ENCODE peak calls at places on chromosomes 5 and 9, in eight cellular contexts. C is MCF 10A; U is posterior vena cava; R is stimulated activated CD8-positive, alpha-beta memory T cell treated with anti-CD3 and anti-CD28 coated beads, Interleukin-4, amount 100 ng/mL, for 24 hours; Q is CD4-positive, alpha-beta T cell; O is fibroblast of lung; H is frontal cortex; J is stimulated activated CD4-positive, alpha-beta T cell treated with anti-CD3 and anti-CD28 coated beads, Interleukin-4, amount 100 ng/mL, for 4 hours. B is an unnamed sample.

GRCh38 chr5:179422213-179422839 is 77.1 kb upstream of the ADAMTS2 start:
- DNase-seq in J (no peak), C (no peak), R (no peak), Q (no peak), H (no peak), O (no peak), U (no peak), B (peak; percentile 29)

GRCh38 chr9:13786131-13786530 is 506.6 kb upstream of the MPDZ start:
- DNase-seq in O (peak; percentile 86), R (no peak), J (no peak), U (peak; percentile 82), C (no peak), Q (no peak), H (no peak), B (no peak)

GRCh38 chr9:15697459-15697858 is 144.6 kb downstream of the CCDC171 start:
- DNase-seq in O (peak; percentile 89), U (no peak), Q (no peak), H (peak; percentile 7), R (no peak), J (no peak), C (peak; percentile 86), B (no peak)

GRCh38 chr5:120463991-120464626 is at the start of gene PRR16:
- DNase-seq in U (peak; percentile 86), H (peak; percentile 60), Q (no peak), R (no peak), J (no peak), C (peak; percentile 79), O (peak; percentile 75), B (no peak)

GRCh38 chr5:106019271-106019670 is 1651.5 kb downstream of the EFNA5 start:
- DNase-seq in J (no peak), C (peak; percentile 47), Q (no peak), R (no peak), U (no peak), O (peak; percentile 72), H (no peak), B (no peak)

GRCh38 chr5:139704748-139705147 is 56.6 kb downstream of the CXXC5 start:
- DNase-seq in R (no peak), H (no peak), C (no peak), U (no peak), J (no peak), Q (no peak), O (no peak), B (no peak)

GRCh38 chr5:19608434-19608833 is 379.6 kb downstream of the CDH18 start:
- DNase-seq in H (no peak), Q (no peak), O (peak; percentile 12), C (peak; percentile 38), U (no peak), R (no peak), J (no peak), B (no peak)

GRCh38 chr5:141958113-141958512 is at the start of gene PCDH12:
- DNase-seq in H (no peak), C (no peak), J (no peak), U (peak; percentile 81), Q (no peak), R (no peak), O (no peak), B (peak; percentile 67)

GRCh38 chr9:129176786-129177442 is 1.1 kb downstream of the IER5L start:
- DNase-seq in H (no peak), O (peak; percentile 58), U (no peak), R (no peak), J (no peak), Q (no peak), C (peak; percentile 27), B (no peak)

GRCh38 chr5:969421-969839 is 39.2 kb upstream of the NKD2 start:
- DNase-seq in Q (no peak), C (no peak), U (peak; percentile 84), J (no peak), R (no peak), H (no peak), O (peak; percentile 92), B (no peak)

GRCh38 chr5:173618927-173619519 is 2.6 kb upstream of the BOD1 start:
- DNase-seq in H (peak; percentile 68), Q (peak; percentile 22), J (peak; percentile 15), C (peak; percentile 80), O (peak; percentile 32), U (no peak), R (no peak), B (no peak)

GRCh38 chr9:37053684-37054512 is 19.8 kb upstream of the PAX5 start:
- DNase-seq in Q (no peak), J (no peak), H (no peak), O (no peak), R (no peak), C (no peak), U (no peak), B (no peak)

GRCh38 chr5:28808967-28809810 is 1770.8 kb upstream of the CDH9 start:
- DNase-seq in H (no peak), J (no peak), Q (no peak), C (no peak), R (no peak), O (no peak), U (no peak), B (no peak)

GRCh38 chr5:117893211-117893610 is 1095.1 kb downstream of the DTWD2 start:
- DNase-seq in J (no peak), Q (no peak), O (no peak), U (no peak), H (no peak), R (no peak), C (no peak), B (no peak)

GRCh38 chr5:34552129-34552528 is 104.0 kb upstream of the RAI14 start:
- DNase-seq in C (no peak), Q (no peak), O (peak; percentile 58), H (no peak), U (no peak), J (no peak), R (no peak), B (no peak)

GRCh38 chr5:150108711-150109605 is 22.6 kb upstream of the CSF1R start:
- DNase-seq in J (no peak), C (no peak), U (peak; percentile 67), H (peak; percentile 12), Q (no peak), O (no peak), R (no peak), B (no peak)

GRCh38 chr5:159343295-159344094 is 13.2 kb upstream of the IL12B start:
- DNase-seq in Q (no peak), H (no peak), J (no peak), R (no peak), O (no peak), U (no peak), C (no peak), B (no peak)

GRCh38 chr5:92505925-92506324 is 1075.1 kb downstream of the NR2F1-AS1 start:
- DNase-seq in Q (no peak), C (peak; percentile 30), U (no peak), O (peak; percentile 15), J (no peak), H (no peak), R (no peak), B (no peak)

GRCh38 chr9:78221425-78221824 is 14.4 kb upstream of the CEP78 start:
- DNase-seq in O (no peak), U (no peak), C (peak; percentile 48), H (no peak), J (no peak), Q (no peak), R (no peak), B (no peak)

GRCh38 chr5:82793808-82794419 is 283.3 kb downstream of the TMEM167A start:
- DNase-seq in U (no peak), R (peak; percentile 19), J (no peak), Q (peak; percentile 10), H (no peak), C (peak; percentile 60), O (peak; percentile 6), B (no peak)

GRCh38 chr5:113240032-113240431 is 194.8 kb downstream of the TSSK1B start:
- DNase-seq in O (no peak), J (no peak), U (no peak), R (no peak), H (no peak), C (no peak), Q (no peak), B (no peak)

GRCh38 chr9:122580360-122580759 is 2.8 kb downstream of the OR1L8 start:
- DNase-seq in J (no peak), O (peak; percentile 68), C (peak; percentile 61), R (no peak), Q (no peak), U (no peak), H (no peak), B (no peak)

GRCh38 chr9:69317081-69317480 is 7.9 kb upstream of the ENTREP1 start:
- DNase-seq in Q (no peak), U (no peak), R (no peak), H (no peak), J (no peak), O (peak; percentile 53), C (peak; percentile 17), B (no peak)

GRCh38 chr9:115133649-115134048 is 15.7 kb upstream of the TNC start:
- DNase-seq in C (no peak), Q (no peak), R (no peak), U (no peak), O (peak; percentile 96), J (no peak), H (no peak), B (no peak)

GRCh38 chr5:113232667-113233066 is 202.1 kb downstream of the TSSK1B start:
- DNase-seq in C (peak; percentile 60), H (no peak), U (no peak), R (no peak), O (peak; percentile 57), J (no peak), Q (no peak), B (no peak)

GRCh38 chr9:101912698-101913097 is 174.3 kb upstream of the GRIN3A start:
- DNase-seq in C (no peak), H (no peak), R (no peak), J (no peak), O (no peak), Q (no peak), U (no peak), B (no peak)

GRCh38 chr5:35853652-35854051 is 3.0 kb upstream of the IL7R start:
- DNase-seq in U (no peak), J (peak; percentile 53), R (no peak), O (no peak), Q (peak; percentile 72), H (no peak), C (peak; percentile 22), B (no peak)

GRCh38 chr5:54007822-54008777 is 302.3 kb downstream of the ARL15 start:
- DNase-seq in Q (no peak), O (peak; percentile 56), U (no peak), J (no peak), H (no peak), R (no peak), C (no peak), B (no peak)

GRCh38 chr5:150499437-150499956 is 8.4 kb upstream of the NDST1 start:
- DNase-seq in H (no peak), R (no peak), J (no peak), U (no peak), Q (no peak), C (no peak), O (no peak), B (no peak)

GRCh38 chr9:99368341-99369326 is 146.6 kb downstream of the SEC61B start:
- DNase-seq in H (peak; percentile 70), C (no peak), O (peak; percentile 79), U (peak; percentile 91), J (no peak), R (no peak), Q (no peak), B (no peak)

GRCh38 chr5:178123987-178124925 is 6.6 kb upstream of the RMND5B start:
- DNase-seq in U (no peak), Q (no peak), C (no peak), O (no peak), J (no peak), H (no peak), R (no peak), B (no peak)

GRCh38 chr9:32968101-32969011 is 33.1 kb downstream of the APTX start:
- DNase-seq in J (peak; percentile 20), Q (peak; percentile 31), U (no peak), O (peak; percentile 23), R (peak; percentile 28), H (peak; percentile 51), C (peak; percentile 59), B (peak; percentile 70)

GRCh38 chr9:136691316-136692189 is 4.3 kb upstream of the AGPAT2 start:
- DNase-seq in H (no peak), Q (no peak), R (no peak), C (no peak), U (no peak), O (no peak), J (no peak), B (no peak)